ENCODE peak calls at places on chromosome 7, in seven cellular contexts. One of them, this sample, is unnamed.

GRCh38 chr7:32062150-32062549 is 8.1 kb downstream of the PDE1C start:
- DNase-seq in posterior cingulate gyrus: no peak
- DNase-seq in stimulated activated CD4-positive, alpha-beta T cell treated with anti-CD3 and anti-CD28 coated beads, Interleukin-1b, Interleukin-23, amount 100 ng/mL, for 48 hours: no peak
- DNase-seq in nucleus accumbens: no peak
- DNase-seq in activated T-cell treated with anti-CD3 and anti-CD28 coated beads for 1 hour: no peak
- DNase-seq in HTR-8/SVneo: no peak
- DNase-seq in HEK293T: peak; percentile 71
- DNase-seq in this sample: peak; percentile 52

GRCh38 chr7:12110425-12110824 is 100.7 kb upstream of the TMEM106B start:
- DNase-seq in posterior cingulate gyrus: no peak
- DNase-seq in stimulated activated CD4-positive, alpha-beta T cell treated with anti-CD3 and anti-CD28 coated beads, Interleukin-1b, Interleukin-23, amount 100 ng/mL, for 48 hours: no peak
- DNase-seq in nucleus accumbens: no peak
- DNase-seq in activated T-cell treated with anti-CD3 and anti-CD28 coated beads for 1 hour: no peak
- DNase-seq in HTR-8/SVneo: no peak
- DNase-seq in HEK293T: no peak
- DNase-seq in this sample: peak; percentile 31

GRCh38 chr7:194257-194995 is 2.1 kb downstream of the FAM20C start:
- DNase-seq in posterior cingulate gyrus: no peak
- DNase-seq in stimulated activated CD4-positive, alpha-beta T cell treated with anti-CD3 and anti-CD28 coated beads, Interleukin-1b, Interleukin-23, amount 100 ng/mL, for 48 hours: no peak
- DNase-seq in nucleus accumbens: no peak
- DNase-seq in activated T-cell treated with anti-CD3 and anti-CD28 coated beads for 1 hour: no peak
- DNase-seq in HTR-8/SVneo: no peak
- DNase-seq in HEK293T: no peak
- DNase-seq in this sample: peak; percentile 75

GRCh38 chr7:83547526-83547925 is 101.4 kb downstream of the SEMA3E start:
- DNase-seq in posterior cingulate gyrus: no peak
- DNase-seq in stimulated activated CD4-positive, alpha-beta T cell treated with anti-CD3 and anti-CD28 coated beads, Interleukin-1b, Interleukin-23, amount 100 ng/mL, for 48 hours: no peak
- DNase-seq in nucleus accumbens: no peak
- DNase-seq in activated T-cell treated with anti-CD3 and anti-CD28 coated beads for 1 hour: no peak
- DNase-seq in HTR-8/SVneo: peak; percentile 9
- DNase-seq in HEK293T: peak; percentile 19
- DNase-seq in this sample: no peak

GRCh38 chr7:129315916-129316315 is 91.1 kb downstream of the AHCYL2 start:
- DNase-seq in posterior cingulate gyrus: no peak
- DNase-seq in stimulated activated CD4-positive, alpha-beta T cell treated with anti-CD3 and anti-CD28 coated beads, Interleukin-1b, Interleukin-23, amount 100 ng/mL, for 48 hours: no peak
- DNase-seq in nucleus accumbens: no peak
- DNase-seq in activated T-cell treated with anti-CD3 and anti-CD28 coated beads for 1 hour: no peak
- DNase-seq in HTR-8/SVneo: no peak
- DNase-seq in HEK293T: no peak
- DNase-seq in this sample: no peak

GRCh38 chr7:38027884-38028455 is 107.5 kb downstream of the EPDR1 start:
- DNase-seq in posterior cingulate gyrus: no peak
- DNase-seq in stimulated activated CD4-positive, alpha-beta T cell treated with anti-CD3 and anti-CD28 coated beads, Interleukin-1b, Interleukin-23, amount 100 ng/mL, for 48 hours: no peak
- DNase-seq in nucleus accumbens: no peak
- DNase-seq in activated T-cell treated with anti-CD3 and anti-CD28 coated beads for 1 hour: no peak
- DNase-seq in HTR-8/SVneo: no peak
- DNase-seq in HEK293T: no peak
- DNase-seq in this sample: no peak

GRCh38 chr7:54992876-54993490 is 25.8 kb upstream of the EGFR start:
- DNase-seq in posterior cingulate gyrus: no peak
- DNase-seq in stimulated activated CD4-positive, alpha-beta T cell treated with anti-CD3 and anti-CD28 coated beads, Interleukin-1b, Interleukin-23, amount 100 ng/mL, for 48 hours: no peak
- DNase-seq in nucleus accumbens: no peak
- DNase-seq in activated T-cell treated with anti-CD3 and anti-CD28 coated beads for 1 hour: no peak
- DNase-seq in HTR-8/SVneo: no peak
- DNase-seq in HEK293T: no peak
- DNase-seq in this sample: peak; percentile 67

GRCh38 chr7:114084381-114085312 is 165.8 kb upstream of the PPP1R3A start:
- DNase-seq in posterior cingulate gyrus: peak; percentile 79
- DNase-seq in stimulated activated CD4-positive, alpha-beta T cell treated with anti-CD3 and anti-CD28 coated beads, Interleukin-1b, Interleukin-23, amount 100 ng/mL, for 48 hours: no peak
- DNase-seq in nucleus accumbens: no peak
- DNase-seq in activated T-cell treated with anti-CD3 and anti-CD28 coated beads for 1 hour: no peak
- DNase-seq in HTR-8/SVneo: no peak
- DNase-seq in HEK293T: peak; percentile 19
- DNase-seq in this sample: peak; percentile 55

GRCh38 chr7:2212906-2213305 is 19.8 kb downstream of the MAD1L1 start:
- DNase-seq in posterior cingulate gyrus: peak; percentile 54
- DNase-seq in stimulated activated CD4-positive, alpha-beta T cell treated with anti-CD3 and anti-CD28 coated beads, Interleukin-1b, Interleukin-23, amount 100 ng/mL, for 48 hours: no peak
- DNase-seq in nucleus accumbens: no peak
- DNase-seq in activated T-cell treated with anti-CD3 and anti-CD28 coated beads for 1 hour: no peak
- DNase-seq in HTR-8/SVneo: no peak
- DNase-seq in HEK293T: no peak
- DNase-seq in this sample: no peak

GRCh38 chr7:18503068-18503859 is 7.7 kb downstream of the HDAC9 start:
- DNase-seq in posterior cingulate gyrus: no peak
- DNase-seq in stimulated activated CD4-positive, alpha-beta T cell treated with anti-CD3 and anti-CD28 coated beads, Interleukin-1b, Interleukin-23, amount 100 ng/mL, for 48 hours: no peak
- DNase-seq in nucleus accumbens: no peak
- DNase-seq in activated T-cell treated with anti-CD3 and anti-CD28 coated beads for 1 hour: no peak
- DNase-seq in HTR-8/SVneo: no peak
- DNase-seq in HEK293T: no peak
- DNase-seq in this sample: no peak

GRCh38 chr7:77649950-77650349 is 46.3 kb upstream of the RSBN1L start:
- DNase-seq in posterior cingulate gyrus: no peak
- DNase-seq in stimulated activated CD4-positive, alpha-beta T cell treated with anti-CD3 and anti-CD28 coated beads, Interleukin-1b, Interleukin-23, amount 100 ng/mL, for 48 hours: no peak
- DNase-seq in nucleus accumbens: no peak
- DNase-seq in activated T-cell treated with anti-CD3 and anti-CD28 coated beads for 1 hour: no peak
- DNase-seq in HTR-8/SVneo: peak; percentile 23
- DNase-seq in HEK293T: no peak
- DNase-seq in this sample: no peak

GRCh38 chr7:144937199-144937598 is 101.3 kb upstream of the TPK1 start:
- DNase-seq in posterior cingulate gyrus: no peak
- DNase-seq in stimulated activated CD4-positive, alpha-beta T cell treated with anti-CD3 and anti-CD28 coated beads, Interleukin-1b, Interleukin-23, amount 100 ng/mL, for 48 hours: no peak
- DNase-seq in nucleus accumbens: no peak
- DNase-seq in activated T-cell treated with anti-CD3 and anti-CD28 coated beads for 1 hour: no peak
- DNase-seq in HTR-8/SVneo: no peak
- DNase-seq in HEK293T: no peak
- DNase-seq in this sample: no peak

GRCh38 chr7:133517766-133518165 is 264.9 kb downstream of the EXOC4 start:
- DNase-seq in posterior cingulate gyrus: no peak
- DNase-seq in stimulated activated CD4-positive, alpha-beta T cell treated with anti-CD3 and anti-CD28 coated beads, Interleukin-1b, Interleukin-23, amount 100 ng/mL, for 48 hours: no peak
- DNase-seq in nucleus accumbens: no peak
- DNase-seq in activated T-cell treated with anti-CD3 and anti-CD28 coated beads for 1 hour: no peak
- DNase-seq in HTR-8/SVneo: no peak
- DNase-seq in HEK293T: no peak
- DNase-seq in this sample: no peak